ENCODE peak calls at places on chromosomes 2 and 18, in four cellular contexts. One of them, this sample, is unnamed.

GRCh38 chr2:67950018-67950417 is 112.8 kb downstream of the C1D start:
- DNase-seq in GM12878: no peak
- DNase-seq in K562: no peak
- DNase-seq in A549: no peak
- DNase-seq in this sample: no peak

GRCh38 chr2:217847552-217848350 is 155.0 kb downstream of the TNS1 start:
- DNase-seq in GM12878: no peak
- DNase-seq in K562: no peak
- DNase-seq in A549: no peak
- DNase-seq in this sample: no peak

GRCh38 chr2:16015210-16015902 is 75.0 kb downstream of the MYCN start:
- DNase-seq in GM12878: no peak
- DNase-seq in K562: no peak
- DNase-seq in A549: no peak
- DNase-seq in this sample: no peak

GRCh38 chr2:42852798-42853197 is 60.4 kb upstream of the HAAO start:
- DNase-seq in GM12878: no peak
- DNase-seq in K562: no peak
- DNase-seq in A549: no peak
- DNase-seq in this sample: no peak

GRCh38 chr18:8341481-8342230 is 267.6 kb upstream of the RAB12 start:
- DNase-seq in GM12878: no peak
- DNase-seq in K562: no peak
- DNase-seq in A549: peak; percentile 97
- DNase-seq in this sample: no peak

GRCh38 chr18:79068299-79068945 is 772 bp upstream of the ATP9B start:
- DNase-seq in GM12878: peak; percentile 11
- DNase-seq in K562: no peak
- DNase-seq in A549: no peak
- DNase-seq in this sample: no peak

GRCh38 chr18:75213610-75214009 is 3.0 kb downstream of the TSHZ1 start:
- DNase-seq in GM12878: no peak
- DNase-seq in K562: no peak
- DNase-seq in A549: no peak
- DNase-seq in this sample: no peak

GRCh38 chr2:79219383-79219988 is 59.9 kb upstream of the REG3A start:
- DNase-seq in GM12878: peak; percentile 8
- DNase-seq in K562: peak; percentile 58
- DNase-seq in A549: peak; percentile 77
- DNase-seq in this sample: peak; percentile 36

GRCh38 chr2:226862623-226863022 is 26.8 kb downstream of the RHBDD1 start:
- DNase-seq in GM12878: peak; percentile 51
- DNase-seq in K562: no peak
- DNase-seq in A549: no peak
- DNase-seq in this sample: no peak

GRCh38 chr2:98935111-98935770 is 784 bp downstream of the CRACDL start:
- DNase-seq in GM12878: no peak
- DNase-seq in K562: no peak
- DNase-seq in A549: no peak
- DNase-seq in this sample: no peak
- TF ChIP-seq CTCF in GM12878: no peak
- TF ChIP-seq CTCF in K562: no peak
- TF ChIP-seq CTCF in A549: no peak
- TF ChIP-seq CTCF in this sample: no peak

DNA sequence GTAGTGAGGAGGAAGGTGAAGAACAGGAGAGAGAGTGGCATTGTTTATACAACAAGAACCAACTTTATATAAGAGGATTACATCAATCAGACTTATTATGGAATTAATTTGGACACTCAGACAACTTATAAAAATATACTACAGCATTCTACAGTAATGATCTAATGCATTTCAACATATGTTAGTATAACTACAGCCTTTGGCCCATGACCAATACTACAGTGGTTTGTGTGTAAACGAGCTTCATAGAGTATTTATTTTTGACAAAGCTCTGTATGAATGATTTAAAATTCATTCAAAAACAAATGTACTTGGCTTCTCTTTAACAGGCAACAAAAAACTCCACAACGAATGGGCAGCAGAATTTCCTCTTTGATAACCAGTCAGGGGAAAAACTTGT is 72.8 kb downstream of the ZNF521 start:
- DNase-seq in GM12878: no peak
- DNase-seq in K562: no peak
- DNase-seq in A549: no peak
- DNase-seq in this sample: no peak
- TF ChIP-seq CHD2 in GM12878: no peak
- TF ChIP-seq CHD2 in K562: no peak
- TF ChIP-seq CHD2 in A549: no peak
- TF ChIP-seq CHD2 in this sample: no peak

GRCh38 chr2:949894-950626 is 589 bp upstream of the SNTG2 start:
- DNase-seq in GM12878: no peak
- DNase-seq in K562: no peak
- DNase-seq in A549: no peak
- DNase-seq in this sample: peak; percentile 72
- TF ChIP-seq CTCF in GM12878: no peak
- TF ChIP-seq CTCF in K562: no peak
- TF ChIP-seq CTCF in A549: no peak
- TF ChIP-seq CTCF in this sample: no peak

DNA sequence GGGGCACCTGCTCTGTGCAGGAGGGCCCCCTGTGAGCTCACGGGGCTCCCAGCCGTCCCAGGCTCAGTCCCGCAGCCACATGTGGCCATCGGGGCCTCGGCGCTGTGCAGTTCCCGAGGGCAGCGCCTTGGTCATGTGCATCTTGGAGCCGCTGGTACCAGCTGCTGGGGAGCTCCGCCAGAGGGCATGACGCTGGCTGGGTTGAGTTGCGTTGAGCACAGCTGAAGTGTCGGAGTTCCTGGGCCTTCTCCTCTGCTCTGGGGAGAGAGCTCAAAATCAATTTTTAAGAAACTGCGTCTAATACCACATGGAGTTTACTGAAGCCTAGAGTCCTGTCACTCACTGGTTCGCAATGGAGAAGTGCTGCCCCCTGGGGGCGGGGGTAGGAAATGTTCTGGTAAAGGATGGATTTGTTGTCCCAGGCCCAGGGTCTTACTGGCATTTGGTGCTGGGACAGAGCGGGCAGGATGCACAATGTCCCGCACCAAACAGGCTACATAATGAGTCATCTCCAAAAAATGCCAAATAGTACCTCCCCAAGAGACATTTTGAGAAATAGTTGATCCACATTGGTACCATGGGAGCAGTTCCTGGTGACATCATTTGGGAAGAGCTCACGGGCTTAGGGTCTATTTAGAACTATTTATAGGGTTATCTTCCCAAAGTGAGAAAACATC is 48.8 kb downstream of the GREB1 start:
- DNase-seq in GM12878: no peak
- DNase-seq in K562: peak; percentile 72
- DNase-seq in A549: peak; percentile 78
- DNase-seq in this sample: peak; percentile 84
- TF ChIP-seq CHD2 in GM12878: no peak
- TF ChIP-seq CHD2 in K562: no peak
- TF ChIP-seq CHD2 in A549: no peak
- TF ChIP-seq CHD2 in this sample: no peak

DNA sequence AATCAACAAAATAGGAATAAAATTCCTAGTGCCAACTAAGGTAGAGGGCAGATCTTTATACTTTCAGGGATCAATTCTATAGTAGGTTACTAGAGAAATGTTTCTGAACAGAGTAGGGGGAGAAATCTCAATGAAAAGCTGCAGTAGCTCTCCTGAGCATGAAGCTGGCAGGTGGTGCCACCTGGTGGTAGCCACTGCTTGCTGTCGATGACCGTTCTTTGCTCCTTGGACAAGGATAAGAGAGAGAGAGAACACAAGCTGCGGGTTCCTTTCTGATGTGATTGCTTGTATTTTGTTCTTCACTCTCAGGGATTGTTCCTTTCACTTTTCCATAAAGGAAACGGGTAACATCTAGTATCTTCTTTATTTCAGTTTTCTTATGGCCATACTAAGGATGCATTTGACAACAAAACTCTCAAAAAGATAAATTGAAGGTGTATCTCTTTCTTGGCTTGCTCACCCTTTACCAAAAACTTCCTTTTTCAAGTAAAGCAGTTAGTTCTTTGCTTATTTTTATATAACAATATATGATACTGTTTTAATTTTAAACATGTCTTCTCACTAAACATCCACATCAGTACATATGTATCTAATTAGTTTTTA is 18.6 kb upstream of the MRPL19 start:
- DNase-seq in GM12878: no peak
- DNase-seq in K562: peak; percentile 66
- DNase-seq in A549: peak; percentile 82
- DNase-seq in this sample: peak; percentile 64
- TF ChIP-seq CTCF in GM12878: peak; percentile 91
- TF ChIP-seq CTCF in K562: peak; percentile 88
- TF ChIP-seq CTCF in A549: peak; percentile 97
- TF ChIP-seq CTCF in this sample: peak; percentile 97

GRCh38 chr2:10392100-10392499 is 56.0 kb downstream of the ODC1 start:
- DNase-seq in GM12878: no peak
- DNase-seq in K562: no peak
- DNase-seq in A549: no peak
- DNase-seq in this sample: no peak

GRCh38 chr2:10393648-10393982 is 54.5 kb downstream of the ODC1 start:
- DNase-seq in GM12878: no peak
- DNase-seq in K562: no peak
- DNase-seq in A549: no peak
- DNase-seq in this sample: no peak

GRCh38 chr2:10390369-10390801 is 57.7 kb downstream of the ODC1 start:
- DNase-seq in GM12878: no peak
- DNase-seq in K562: no peak
- DNase-seq in A549: no peak
- DNase-seq in this sample: no peak

GRCh38 chr2:10392548-10392947 is 55.6 kb downstream of the ODC1 start:
- DNase-seq in GM12878: no peak
- DNase-seq in K562: no peak
- DNase-seq in A549: no peak
- DNase-seq in this sample: no peak

GRCh38 chr2:10392951-10393647 is 55.0 kb downstream of the ODC1 start:
- DNase-seq in GM12878: no peak
- DNase-seq in K562: peak; percentile 42
- DNase-seq in A549: no peak
- DNase-seq in this sample: peak; percentile 91
- TF ChIP-seq CHD2 in GM12878: no peak
- TF ChIP-seq CHD2 in K562: no peak
- TF ChIP-seq CHD2 in A549: no peak
- TF ChIP-seq CHD2 in this sample: peak; percentile 62

DNA sequence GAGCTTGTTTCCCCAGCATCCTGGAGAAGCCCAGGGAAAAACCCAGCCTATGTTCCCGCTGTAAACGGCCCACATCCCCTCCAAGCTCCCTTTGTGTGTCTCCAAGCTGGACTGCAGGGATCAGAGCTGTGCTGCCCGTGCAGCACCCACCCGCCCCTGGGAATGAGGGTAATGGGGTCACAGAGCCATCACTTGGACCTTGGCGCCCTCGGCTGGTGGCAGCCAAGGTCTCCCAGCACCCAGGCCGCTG is 670 bp upstream of the INPP5D start:
- DNase-seq in GM12878: no peak
- DNase-seq in K562: peak; percentile 21
- DNase-seq in A549: no peak
- DNase-seq in this sample: no peak
- TF ChIP-seq CTCF in GM12878: no peak
- TF ChIP-seq CTCF in K562: no peak
- TF ChIP-seq CTCF in A549: peak; percentile 13
- TF ChIP-seq CTCF in this sample: no peak

GRCh38 chr2:240888130-240888889 is 7.6 kb downstream of the MAB21L4 start:
- DNase-seq in GM12878: no peak
- DNase-seq in K562: no peak
- DNase-seq in A549: no peak
- DNase-seq in this sample: no peak
- TF ChIP-seq CHD2 in GM12878: no peak
- TF ChIP-seq CHD2 in K562: no peak
- TF ChIP-seq CHD2 in A549: no peak
- TF ChIP-seq CHD2 in this sample: no peak

This sample was measured in SK-N-SH.